ENCODE peak calls at places on chromosomes 13 and 19, in nine cellular contexts. One of them, this sample, is unnamed.

GRCh38 chr19:35399948-35400772 is 29.3 kb downstream of the GPR42 start:
- DNase-seq in choroid plexus epithelial cell: no peak
- DNase-seq in OCI-LY7: no peak
- DNase-seq in fibroblast of lung: no peak
- DNase-seq in prostate gland: no peak
- DNase-seq in ascending aorta: no peak
- DNase-seq in pancreas: no peak
- DNase-seq in astrocyte: no peak
- DNase-seq in left ventricle myocardium inferior: no peak
- DNase-seq in this sample: no peak

GRCh38 chr19:12875086-12875485 is 6.2 kb downstream of the DNASE2 start:
- DNase-seq in astrocyte: no peak
- DNase-seq in ascending aorta: no peak
- DNase-seq in choroid plexus epithelial cell: no peak
- DNase-seq in OCI-LY7: no peak
- DNase-seq in left ventricle myocardium inferior: no peak
- DNase-seq in pancreas: no peak
- DNase-seq in prostate gland: no peak
- DNase-seq in fibroblast of lung: no peak
- DNase-seq in this sample: no peak

GRCh38 chr19:41552558-41552957 is 23.4 kb upstream of the CEACAM21 start:
- DNase-seq in ascending aorta: no peak
- DNase-seq in pancreas: no peak
- DNase-seq in fibroblast of lung: no peak
- DNase-seq in choroid plexus epithelial cell: no peak
- DNase-seq in OCI-LY7: peak; percentile 92
- DNase-seq in left ventricle myocardium inferior: no peak
- DNase-seq in prostate gland: no peak
- DNase-seq in astrocyte: no peak
- DNase-seq in this sample: no peak

GRCh38 chr13:50334944-50335343 is 319.7 kb downstream of the KCNRG start:
- DNase-seq in ascending aorta: no peak
- DNase-seq in fibroblast of lung: no peak
- DNase-seq in astrocyte: peak; percentile 18
- DNase-seq in choroid plexus epithelial cell: peak; percentile 65
- DNase-seq in OCI-LY7: no peak
- DNase-seq in prostate gland: no peak
- DNase-seq in pancreas: no peak
- DNase-seq in left ventricle myocardium inferior: no peak
- DNase-seq in this sample: peak; percentile 98

GRCh38 chr13:80339578-80339840 is 1.4 kb downstream of the SPRY2 start:
- DNase-seq in left ventricle myocardium inferior: no peak
- DNase-seq in fibroblast of lung: peak; percentile 45
- DNase-seq in ascending aorta: no peak
- DNase-seq in choroid plexus epithelial cell: no peak
- DNase-seq in pancreas: no peak
- DNase-seq in astrocyte: peak; percentile 39
- DNase-seq in OCI-LY7: no peak
- DNase-seq in prostate gland: peak; percentile 8
- DNase-seq in this sample: no peak

GRCh38 chr19:42512130-42512636 is 16.1 kb downstream of the CEACAM1 start:
- DNase-seq in left ventricle myocardium inferior: no peak
- DNase-seq in prostate gland: no peak
- DNase-seq in fibroblast of lung: no peak
- DNase-seq in ascending aorta: no peak
- DNase-seq in choroid plexus epithelial cell: no peak
- DNase-seq in astrocyte: no peak
- DNase-seq in pancreas: no peak
- DNase-seq in OCI-LY7: no peak
- DNase-seq in this sample: no peak

GRCh38 chr13:50123862-50124535 is 108.8 kb downstream of the KCNRG start:
- DNase-seq in left ventricle myocardium inferior: no peak
- DNase-seq in prostate gland: peak; percentile 63
- DNase-seq in fibroblast of lung: peak; percentile 78
- DNase-seq in ascending aorta: peak; percentile 98
- DNase-seq in OCI-LY7: no peak
- DNase-seq in pancreas: peak; percentile 97
- DNase-seq in choroid plexus epithelial cell: peak; percentile 98
- DNase-seq in astrocyte: peak; percentile 87
- DNase-seq in this sample: peak; percentile 86

GRCh38 chr13:71754407-71754974 is 112.5 kb downstream of the DACH1 start:
- DNase-seq in left ventricle myocardium inferior: no peak
- DNase-seq in choroid plexus epithelial cell: peak; percentile 30
- DNase-seq in prostate gland: no peak
- DNase-seq in pancreas: no peak
- DNase-seq in ascending aorta: no peak
- DNase-seq in fibroblast of lung: peak; percentile 59
- DNase-seq in OCI-LY7: no peak
- DNase-seq in astrocyte: no peak
- DNase-seq in this sample: no peak

GRCh38 chr13:54016548-54016947 is 987.9 kb downstream of the OLFM4 start:
- DNase-seq in fibroblast of lung: no peak
- DNase-seq in left ventricle myocardium inferior: no peak
- DNase-seq in choroid plexus epithelial cell: no peak
- DNase-seq in astrocyte: no peak
- DNase-seq in ascending aorta: no peak
- DNase-seq in pancreas: no peak
- DNase-seq in prostate gland: no peak
- DNase-seq in OCI-LY7: no peak
- DNase-seq in this sample: no peak

GRCh38 chr19:53365899-53366493 is 491 bp downstream of the ZNF525 start:
- DNase-seq in left ventricle myocardium inferior: peak; percentile 15
- DNase-seq in fibroblast of lung: no peak
- DNase-seq in pancreas: peak; percentile 67
- DNase-seq in prostate gland: peak; percentile 5
- DNase-seq in astrocyte: peak; percentile 0
- DNase-seq in OCI-LY7: no peak
- DNase-seq in ascending aorta: no peak
- DNase-seq in choroid plexus epithelial cell: no peak
- DNase-seq in this sample: no peak

GRCh38 chr13:34469212-34469983 is 472.7 kb upstream of the NBEA start:
- DNase-seq in left ventricle myocardium inferior: no peak
- DNase-seq in choroid plexus epithelial cell: peak; percentile 9
- DNase-seq in ascending aorta: no peak
- DNase-seq in fibroblast of lung: peak; percentile 39
- DNase-seq in OCI-LY7: no peak
- DNase-seq in pancreas: no peak
- DNase-seq in astrocyte: peak; percentile 87
- DNase-seq in prostate gland: peak; percentile 7
- DNase-seq in this sample: peak; percentile 40

GRCh38 chr13:64801768-64802167 is 2428.4 kb downstream of the PCDH9 start:
- DNase-seq in astrocyte: no peak
- DNase-seq in prostate gland: no peak
- DNase-seq in left ventricle myocardium inferior: no peak
- DNase-seq in ascending aorta: no peak
- DNase-seq in choroid plexus epithelial cell: no peak
- DNase-seq in OCI-LY7: no peak
- DNase-seq in pancreas: no peak
- DNase-seq in fibroblast of lung: no peak
- DNase-seq in this sample: no peak

GRCh38 chr13:113245858-113246791 is 36.7 kb downstream of the CUL4A start:
- DNase-seq in ascending aorta: peak; percentile 44
- DNase-seq in fibroblast of lung: peak; percentile 7
- DNase-seq in pancreas: no peak
- DNase-seq in OCI-LY7: no peak
- DNase-seq in choroid plexus epithelial cell: no peak
- DNase-seq in prostate gland: no peak
- DNase-seq in left ventricle myocardium inferior: no peak
- DNase-seq in astrocyte: no peak
- DNase-seq in this sample: no peak

GRCh38 chr19:48403606-48404005 is 10.1 kb downstream of the GRIN2D start:
- DNase-seq in astrocyte: peak; percentile 56
- DNase-seq in choroid plexus epithelial cell: peak; percentile 85
- DNase-seq in prostate gland: peak; percentile 46
- DNase-seq in OCI-LY7: peak; percentile 80
- DNase-seq in pancreas: no peak
- DNase-seq in fibroblast of lung: peak; percentile 67
- DNase-seq in left ventricle myocardium inferior: no peak
- DNase-seq in ascending aorta: no peak
- DNase-seq in this sample: no peak

GRCh38 chr13:24670927-24671326 is 9.3 kb upstream of the ATP12A start:
- DNase-seq in left ventricle myocardium inferior: no peak
- DNase-seq in pancreas: no peak
- DNase-seq in prostate gland: no peak
- DNase-seq in OCI-LY7: peak; percentile 73
- DNase-seq in fibroblast of lung: no peak
- DNase-seq in astrocyte: no peak
- DNase-seq in ascending aorta: no peak
- DNase-seq in choroid plexus epithelial cell: peak; percentile 20
- DNase-seq in this sample: no peak

GRCh38 chr13:101596803-101597202 is 144.3 kb downstream of the ITGBL1 start:
- DNase-seq in prostate gland: no peak
- DNase-seq in pancreas: no peak
- DNase-seq in ascending aorta: no peak
- DNase-seq in choroid plexus epithelial cell: no peak
- DNase-seq in left ventricle myocardium inferior: no peak
- DNase-seq in astrocyte: no peak
- DNase-seq in fibroblast of lung: no peak
- DNase-seq in OCI-LY7: no peak
- DNase-seq in this sample: no peak

GRCh38 chr13:101590479-101590878 is 138.0 kb downstream of the ITGBL1 start:
- DNase-seq in left ventricle myocardium inferior: no peak
- DNase-seq in prostate gland: no peak
- DNase-seq in choroid plexus epithelial cell: no peak
- DNase-seq in pancreas: no peak
- DNase-seq in ascending aorta: no peak
- DNase-seq in fibroblast of lung: no peak
- DNase-seq in astrocyte: no peak
- DNase-seq in OCI-LY7: no peak
- DNase-seq in this sample: no peak

DNA sequence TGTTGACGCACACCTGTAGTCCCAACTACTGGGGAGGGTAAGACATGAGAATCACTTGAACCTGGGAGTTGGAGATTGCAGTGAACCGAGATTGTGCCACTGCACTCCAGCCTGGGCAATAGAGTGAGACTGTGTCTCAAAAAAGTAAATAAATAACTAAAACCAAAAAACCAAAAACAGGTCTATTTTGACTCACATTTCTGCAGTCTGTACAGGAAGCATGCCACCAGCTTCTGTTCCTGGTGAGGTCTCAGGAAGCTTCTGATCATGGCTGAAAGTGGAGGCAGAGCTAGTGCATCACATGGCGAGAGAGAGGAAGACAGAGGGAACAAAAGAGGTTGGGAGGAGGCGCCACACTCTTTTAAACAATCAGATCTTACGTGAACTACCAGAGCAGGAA is 142.5 kb downstream of the ITGBL1 start:
- DNase-seq in pancreas: no peak
- DNase-seq in choroid plexus epithelial cell: no peak
- DNase-seq in left ventricle myocardium inferior: no peak
- DNase-seq in prostate gland: no peak
- DNase-seq in OCI-LY7: no peak
- DNase-seq in ascending aorta: no peak
- DNase-seq in fibroblast of lung: no peak
- DNase-seq in astrocyte: no peak
- DNase-seq in this sample: no peak
- H3K4me3 ChIP-seq in pancreas: no peak overlapping the region
- H3K4me3 ChIP-seq in choroid plexus epithelial cell: no peak overlapping the region
- H3K4me3 ChIP-seq in left ventricle myocardium inferior: no peak overlapping the region
- H3K4me3 ChIP-seq in prostate gland: no peak overlapping the region
- H3K4me3 ChIP-seq in OCI-LY7: no peak overlapping the region
- H3K4me3 ChIP-seq in ascending aorta: no peak overlapping the region
- H3K4me3 ChIP-seq in fibroblast of lung: no peak overlapping the region
- H3K4me3 ChIP-seq in astrocyte: no peak overlapping the region
- H3K4me3 ChIP-seq in this sample: no peak overlapping the region

DNA sequence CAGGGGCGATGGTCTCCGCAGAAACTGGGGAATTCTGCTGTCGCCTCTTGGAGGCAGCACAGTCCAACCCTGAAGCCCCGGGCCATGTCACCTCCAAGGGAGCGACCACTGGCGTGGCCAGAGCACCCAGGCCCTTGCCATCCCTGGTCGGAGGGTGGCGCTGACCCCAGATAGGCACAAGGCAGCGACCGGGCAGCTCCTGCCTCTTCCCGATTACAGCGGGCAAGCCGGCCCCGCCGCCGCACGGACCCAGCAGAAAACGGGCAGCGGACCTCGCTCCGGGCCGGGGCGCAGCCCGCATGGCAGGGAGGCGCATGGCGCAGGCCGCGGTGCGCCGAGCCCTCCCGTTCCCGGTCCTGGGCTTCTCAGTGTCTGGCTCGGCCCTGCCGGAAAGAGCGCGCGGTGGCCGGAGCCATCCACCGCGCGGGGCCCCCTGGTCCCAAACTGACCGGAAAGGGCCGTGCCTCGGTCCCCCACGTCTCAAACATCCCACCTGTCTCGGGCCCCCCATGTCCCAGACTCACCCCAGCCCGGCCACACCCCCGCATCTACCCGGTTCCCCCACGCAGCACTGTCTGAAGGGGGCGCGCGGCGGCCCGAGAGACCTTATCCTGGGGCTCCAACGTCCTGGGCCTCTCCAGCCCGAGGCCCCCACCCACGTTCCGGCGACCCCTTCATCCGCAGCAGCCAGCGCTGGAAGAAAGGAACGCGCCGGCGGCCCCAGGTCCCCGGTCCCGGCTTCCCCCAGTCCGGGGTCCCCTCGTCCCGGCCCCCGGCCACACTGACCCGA is 725 bp downstream of the CERS1 start:
- DNase-seq in ascending aorta: no peak
- DNase-seq in prostate gland: no peak
- DNase-seq in OCI-LY7: peak; percentile 34
- DNase-seq in pancreas: peak; percentile 79
- DNase-seq in fibroblast of lung: peak; percentile 31
- DNase-seq in choroid plexus epithelial cell: peak; percentile 7
- DNase-seq in astrocyte: no peak
- DNase-seq in left ventricle myocardium inferior: no peak
- DNase-seq in this sample: no peak
- TF ChIP-seq CTCF in ascending aorta: peak; percentile 21
- TF ChIP-seq CTCF in prostate gland: no peak
- TF ChIP-seq CTCF in OCI-LY7: peak; percentile 39
- TF ChIP-seq CTCF in pancreas: no peak
- TF ChIP-seq CTCF in fibroblast of lung: no peak
- TF ChIP-seq CTCF in choroid plexus epithelial cell: peak; percentile 22
- TF ChIP-seq CTCF in astrocyte: no peak
- TF ChIP-seq CTCF in left ventricle myocardium inferior: peak; percentile 39
- TF ChIP-seq CTCF in this sample: peak; percentile 54

DNA sequence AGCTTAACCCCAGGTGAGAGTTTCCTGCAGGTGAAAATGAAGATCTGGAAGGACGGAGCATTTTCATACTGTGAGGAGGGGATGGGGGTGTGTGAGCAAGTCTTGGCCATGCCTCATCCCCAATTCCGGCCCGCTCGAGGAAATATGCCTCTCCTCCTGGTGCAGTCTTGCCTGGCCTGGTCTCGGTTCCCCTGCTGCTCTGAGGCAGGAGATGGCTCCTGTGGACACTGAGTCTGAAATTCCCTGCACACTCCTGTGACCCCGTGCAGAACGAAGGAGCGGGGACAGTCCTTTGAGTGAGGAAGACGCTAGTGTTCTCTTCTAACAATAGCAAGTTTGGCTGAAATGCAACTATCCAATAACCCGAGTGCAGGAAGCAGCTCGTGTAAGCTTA is 329 bp upstream of the ZNF439 start:
- DNase-seq in choroid plexus epithelial cell: no peak
- DNase-seq in prostate gland: no peak
- DNase-seq in OCI-LY7: no peak
- DNase-seq in pancreas: no peak
- DNase-seq in astrocyte: no peak
- DNase-seq in fibroblast of lung: no peak
- DNase-seq in ascending aorta: no peak
- DNase-seq in left ventricle myocardium inferior: no peak
- DNase-seq in this sample: no peak
- H3K4me3 ChIP-seq in choroid plexus epithelial cell: peak overlapping the region; percentile 71
- H3K4me3 ChIP-seq in prostate gland: peak overlapping the region; percentile 51
- H3K4me3 ChIP-seq in OCI-LY7: peak overlapping the region; percentile 79
- H3K4me3 ChIP-seq in pancreas: peak overlapping the region; percentile 55
- H3K4me3 ChIP-seq in astrocyte: peak overlapping the region; percentile 55
- H3K4me3 ChIP-seq in fibroblast of lung: peak overlapping the region; percentile 69
- H3K4me3 ChIP-seq in ascending aorta: peak overlapping the region; percentile 89
- H3K4me3 ChIP-seq in left ventricle myocardium inferior: peak overlapping the region; percentile 81
- H3K4me3 ChIP-seq in this sample: peak overlapping the region; percentile 62

GRCh38 chr13:44437356-44438233 is 64.0 kb downstream of the SERP2 start:
- DNase-seq in fibroblast of lung: peak; percentile 78
- DNase-seq in prostate gland: no peak
- DNase-seq in astrocyte: peak; percentile 18
- DNase-seq in pancreas: no peak
- DNase-seq in choroid plexus epithelial cell: peak; percentile 60
- DNase-seq in left ventricle myocardium inferior: no peak
- DNase-seq in OCI-LY7: peak; percentile 70
- DNase-seq in ascending aorta: no peak
- DNase-seq in this sample: no peak
- TF ChIP-seq CTCF in fibroblast of lung: peak; percentile 9
- TF ChIP-seq CTCF in prostate gland: peak; percentile 72
- TF ChIP-seq CTCF in astrocyte: peak; percentile 46
- TF ChIP-seq CTCF in pancreas: peak; percentile 22
- TF ChIP-seq CTCF in choroid plexus epithelial cell: no peak
- TF ChIP-seq CTCF in left ventricle myocardium inferior: peak; percentile 65
- TF ChIP-seq CTCF in OCI-LY7: peak; percentile 88
- TF ChIP-seq CTCF in ascending aorta: peak; percentile 41
- TF ChIP-seq CTCF in this sample: peak; percentile 19

This sample was measured in retinal pigment epithelial cell.